ENCODE peak calls at places on chromosomes 3 and 15, in five cellular contexts. Z is NCI-H460; M is WTC11; I is T-helper 9 cell; H is activated T-helper 9 cell treated with anti-CD3 and anti-CD28 coated beads, Interleukin-2, amount 50 U/mL, for 16 hours. B is an unnamed sample.

GRCh38 chr15:100263031-100263430 is 78.7 kb downstream of the ADAMTS17 start:
- DNase-seq in Z (no peak), M (no peak), I (no peak), H (no peak), B (no peak)

GRCh38 chr3:60250810-60251209 is 1000.4 kb downstream of the FHIT start:
- DNase-seq in Z (no peak), M (no peak), I (no peak), H (no peak), B (no peak)

GRCh38 chr3:18735013-18735412 is 309.9 kb upstream of the SATB1 start:
- DNase-seq in Z (no peak), M (no peak), I (no peak), H (no peak), B (no peak)

GRCh38 chr3:51581529-51581928 is 43.0 kb downstream of the RAD54L2 start:
- DNase-seq in Z (no peak), M (no peak), I (no peak), H (no peak), B (no peak)

GRCh38 chr3:46955801-46956259 is 20.7 kb downstream of the CCDC12 start:
- DNase-seq in Z (no peak), M (no peak), I (no peak), H (no peak), B (peak)

GRCh38 chr3:17151598-17152373 is 267.0 kb downstream of the PLCL2 start:
- DNase-seq in Z (no peak), M (no peak), I (peak), H (peak), B (peak)

GRCh38 chr15:32119694-32120330 is 89.5 kb downstream of the CHRNA7 start:
- DNase-seq in Z (no peak), M (no peak), I (no peak), H (no peak), B (peak)

GRCh38 chr15:65400760-65401606 is 21.8 kb downstream of the IGDCC4 start:
- DNase-seq in Z (peak), M (peak), I (peak), H (peak), B (peak)

GRCh38 chr3:123750659-123751420 is 133.3 kb downstream of the MYLK start:
- DNase-seq in Z (no peak), M (no peak), I (no peak), H (no peak), B (no peak)

GRCh38 chr3:133931084-133931483 is 35.4 kb upstream of the RAB6B start:
- DNase-seq in Z (no peak), M (no peak), I (no peak), H (no peak), B (no peak)

GRCh38 chr3:86225461-86225860 is 765.5 kb downstream of the VGLL3 start:
- DNase-seq in Z (no peak), M (no peak), I (no peak), H (no peak), B (no peak)

GRCh38 chr3:152126260-152126659 is 142.5 kb upstream of the MBNL1 start:
- DNase-seq in Z (no peak), M (no peak), I (no peak), H (no peak), B (peak)

GRCh38 chr15:27481768-27482167 is 510.8 kb downstream of the GABRG3 start:
- DNase-seq in Z (no peak), M (peak), I (no peak), H (no peak), B (no peak)

GRCh38 chr3:181700168-181701087 is 11.3 kb upstream of the SOX2 start:
- DNase-seq in Z (peak), M (peak), I (peak), H (no peak), B (peak)

GRCh38 chr3:107384907-107385306 is 7.7 kb downstream of the CCDC54 start:
- DNase-seq in Z (no peak), M (no peak), I (no peak), H (no peak), B (no peak)

B was measured in GM12865.